ENCODE peak calls at places on chromosome X, in ten cellular contexts. O, H, G, K, F, C, M, W, Q and S are unnamed samples.

GRCh38 chrX:136421338-136421737 is 66.4 kb upstream of the BRS3 start:
- DNase-seq in W (no peak), Q (no peak), O (no peak), F (no peak), K (no peak), G (no peak), H (no peak), C (no peak), M (no peak), S (no peak)

GRCh38 chrX:80807606-80808159 is 2.0 kb downstream of the BRWD3 start:
- DNase-seq in F (no peak), H (no peak), C (no peak), O (no peak), K (no peak), W (no peak), G (no peak), M (no peak), Q (no peak), S (no peak)

GRCh38 chrX:25524150-25524549 is 508.4 kb upstream of the ARX start:
- DNase-seq in C (no peak), K (peak), M (no peak), O (no peak), F (no peak), G (no peak), W (no peak), H (peak), Q (peak), S (no peak)

GRCh38 chrX:6226053-6226645 is 2.5 kb downstream of the NLGN4X start:
- DNase-seq in G (no peak), M (no peak), W (peak), Q (no peak), O (no peak), F (peak), C (peak), H (no peak), K (no peak), S (no peak)

GRCh38 chrX:38868941-38869378 is 67.7 kb downstream of the MID1IP1 start:
- DNase-seq in F (no peak), H (peak), G (no peak), W (peak), O (no peak), C (no peak), M (no peak), Q (no peak), K (peak), S (no peak)

GRCh38 chrX:97374266-97374665 is 490.6 kb downstream of the RPA4 start:
- DNase-seq in O (no peak), G (no peak), Q (no peak), H (no peak), C (no peak), W (no peak), M (no peak), F (no peak), K (no peak), S (no peak)

GRCh38 chrX:108419401-108419800 is 18.8 kb downstream of the COL4A6 start:
- DNase-seq in C (no peak), Q (no peak), H (no peak), G (no peak), O (no peak), F (no peak), W (no peak), K (no peak), M (no peak), S (no peak)

GRCh38 chrX:112587194-112587593 is 92.5 kb downstream of the LHFPL1 start:
- DNase-seq in W (no peak), O (no peak), G (no peak), K (no peak), M (no peak), H (no peak), C (no peak), Q (no peak), F (no peak), S (no peak)

GRCh38 chrX:9465380-9466114 is 689 bp downstream of the TBL1X start:
- DNase-seq in K (no peak), O (no peak), F (peak), M (no peak), Q (peak), C (peak), H (no peak), G (no peak), W (peak), S (no peak)

GRCh38 chrX:70437921-70438665 is 6.5 kb upstream of the DLG3 start:
- DNase-seq in G (no peak), O (no peak), M (no peak), W (no peak), F (no peak), K (no peak), C (no peak), Q (no peak), H (peak), S (no peak)

GRCh38 chrX:43560247-43560946 is 95.7 kb upstream of the MAOA start:
- DNase-seq in H (no peak), K (no peak), Q (no peak), G (no peak), W (no peak), F (no peak), C (no peak), M (no peak), O (no peak), S (no peak)

GRCh38 chrX:6990552-6991193 is 156.8 kb upstream of the STS start:
- DNase-seq in C (no peak), O (no peak), W (no peak), H (no peak), M (no peak), K (no peak), G (no peak), Q (no peak), F (no peak), S (no peak)

GRCh38 chrX:39941332-39941920 is 156.3 kb downstream of the BCOR start:
- DNase-seq in O (no peak), K (peak), M (no peak), W (no peak), Q (no peak), F (no peak), C (no peak), G (no peak), H (no peak), S (no peak)

GRCh38 chrX:19512961-19513360 is 2.3 kb downstream of the MAP3K15 start:
- DNase-seq in G (no peak), O (no peak), C (no peak), H (no peak), K (no peak), F (no peak), Q (no peak), M (no peak), W (no peak), S (no peak)

GRCh38 chrX:13471269-13471668 is 98.1 kb upstream of the EGFL6 start:
- DNase-seq in K (no peak), C (no peak), G (no peak), F (no peak), M (no peak), H (no peak), O (no peak), W (no peak), Q (no peak), S (no peak)

GRCh38 chrX:67555578-67556203 is 11.9 kb downstream of the AR start:
- DNase-seq in O (no peak), G (no peak), Q (peak), K (peak), F (peak), M (no peak), C (peak), H (peak), W (peak), S (no peak)

GRCh38 chrX:134642394-134642793 is 15.9 kb downstream of the PLAC1 start:
- DNase-seq in Q (no peak), M (no peak), G (no peak), O (no peak), W (no peak), C (no peak), F (no peak), K (no peak), H (no peak), S (no peak)

GRCh38 chrX:24498181-24498580 is 33.1 kb downstream of the PDK3 start:
- DNase-seq in G (no peak), C (no peak), O (no peak), Q (peak), H (no peak), F (peak), W (no peak), K (peak), M (no peak), S (peak)

GRCh38 chrX:136755411-136755810 is 25.3 kb downstream of the ARHGEF6 start:
- DNase-seq in Q (no peak), M (no peak), G (no peak), C (no peak), O (no peak), K (no peak), W (no peak), F (no peak), H (no peak), S (no peak)

GRCh38 chrX:64977830-64978229 is 1.6 kb upstream of the ZC4H2 start:
- DNase-seq in H (peak), W (peak), O (no peak), M (no peak), G (no peak), C (no peak), F (no peak), Q (no peak), K (no peak), S (no peak)

GRCh38 chrX:2502668-2503519 is 2.1 kb upstream of the DHRSX start:
- DNase-seq in O (no peak), W (no peak), F (no peak), G (no peak), M (no peak), H (peak), Q (peak), K (peak), C (no peak), S (no peak)

GRCh38 chrX:9561199-9561598 is 96.3 kb downstream of the TBL1X start:
- DNase-seq in C (no peak), O (no peak), H (no peak), F (no peak), K (no peak), M (no peak), G (no peak), Q (no peak), W (no peak), S (no peak)

GRCh38 chrX:13827693-13828092 is 10.8 kb upstream of the GPM6B start:
- DNase-seq in H (no peak), W (peak), K (no peak), C (no peak), M (no peak), F (no peak), G (no peak), Q (no peak), O (no peak), S (no peak)

GRCh38 chrX:22526339-22526738 is 253.6 kb downstream of the CBLL2 start:
- DNase-seq in C (no peak), H (peak), Q (no peak), O (no peak), K (peak), M (no peak), G (peak), W (peak), F (no peak), S (no peak)

DNA sequence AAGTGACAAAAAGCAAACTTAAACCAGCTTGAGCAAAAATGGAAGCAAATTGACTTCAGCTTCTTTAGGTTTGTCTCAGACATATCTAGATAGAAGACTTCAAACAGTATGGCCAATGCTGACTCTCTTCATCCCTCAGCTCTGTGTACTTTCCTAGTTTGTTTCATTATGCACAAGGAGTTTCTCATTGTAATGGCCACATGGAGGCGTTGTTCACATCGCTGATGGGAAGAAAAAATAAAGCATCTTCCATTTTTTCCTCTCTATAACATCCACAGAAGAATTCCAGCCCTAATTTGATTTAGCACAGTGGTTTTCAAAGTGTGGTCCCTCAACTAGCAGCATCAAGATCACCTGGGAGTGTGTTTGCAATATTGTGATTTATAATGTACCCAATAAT is 397.5 kb upstream of the PRKX start:
- DNase-seq in K (no peak), H (no peak), F (no peak), M (no peak), C (no peak), W (no peak), Q (no peak), G (no peak), O (no peak), S (no peak)
- TF ChIP-seq CTCF in K (no peak), H (no peak), F (no peak), M (no peak), C (no peak), W (no peak), Q (no peak), G (no peak), O (no peak), S (no peak)

GRCh38 chrX:129015381-129015780 is 507.9 kb downstream of the SMARCA1 start:
- DNase-seq in F (no peak), K (no peak), G (no peak), O (no peak), C (no peak), W (no peak), M (no peak), H (no peak), Q (no peak), S (no peak)

GRCh38 chrX:129019412-129019811 is 503.9 kb downstream of the SMARCA1 start:
- DNase-seq in F (no peak), C (no peak), O (no peak), W (no peak), H (no peak), G (no peak), M (no peak), Q (no peak), K (no peak), S (no peak)

DNA sequence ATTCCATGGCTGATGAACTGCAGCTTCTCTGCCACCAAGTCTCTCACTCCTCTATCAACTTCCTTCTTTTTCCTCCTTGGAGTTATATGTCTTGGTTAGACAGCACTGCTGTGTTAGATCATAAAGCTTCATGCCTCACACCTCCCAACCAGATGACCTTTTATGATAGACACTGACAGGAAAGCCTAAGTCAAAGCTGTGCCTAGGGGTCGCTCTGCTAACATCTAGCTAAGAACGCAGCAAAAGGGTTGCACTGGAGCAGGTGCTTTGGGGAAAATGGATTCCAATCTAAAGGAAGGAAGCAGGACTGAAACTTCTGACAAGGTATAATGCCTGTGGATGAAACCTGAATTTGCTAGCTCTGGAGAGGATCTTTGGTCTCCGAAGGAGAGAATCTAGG is 509.7 kb downstream of the SMARCA1 start:
- DNase-seq in K (no peak), C (no peak), G (no peak), H (no peak), Q (no peak), F (no peak), M (no peak), W (no peak), O (no peak), S (no peak)
- TF ChIP-seq CTCF in K (no peak), C (no peak), G (no peak), H (no peak), Q (no peak), F (no peak), M (no peak), W (no peak), O (no peak), S (no peak)

DNA sequence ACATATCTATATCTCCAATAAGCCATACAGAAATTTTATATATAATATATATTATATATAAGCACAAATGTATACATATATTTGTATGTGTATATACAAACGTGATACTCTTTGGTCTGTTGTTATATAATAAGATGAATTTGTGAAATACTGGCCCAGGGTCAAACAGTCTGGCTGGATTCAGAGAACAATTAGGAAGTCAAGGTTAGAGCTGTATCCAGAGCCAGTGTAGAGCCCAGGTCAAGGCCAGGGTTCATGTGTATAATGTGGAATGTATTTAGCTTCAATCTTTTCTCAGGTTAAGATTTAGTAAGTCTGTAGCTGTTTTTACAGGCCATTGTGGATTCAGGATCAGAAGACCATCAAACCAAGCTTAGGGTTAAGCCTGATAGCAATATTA is 3.8 kb upstream of the ENOX2 start:
- DNase-seq in G (no peak), Q (no peak), H (no peak), C (no peak), F (no peak), M (no peak), K (no peak), W (no peak), O (no peak), S (no peak)
- TF ChIP-seq CTCF in G (no peak), Q (no peak), H (no peak), C (no peak), F (no peak), M (no peak), K (no peak), W (no peak), O (no peak), S (no peak)

GRCh38 chrX:11724122-11725017 is 33.7 kb upstream of the MSL3 start:
- DNase-seq in M (no peak), H (peak), O (no peak), C (no peak), G (no peak), K (peak), Q (peak), F (peak), W (peak), S (peak)
- TF ChIP-seq CTCF in M (peak), H (peak), O (no peak), C (peak), G (peak), K (peak), Q (peak), F (peak), W (peak), S (peak)

DNA sequence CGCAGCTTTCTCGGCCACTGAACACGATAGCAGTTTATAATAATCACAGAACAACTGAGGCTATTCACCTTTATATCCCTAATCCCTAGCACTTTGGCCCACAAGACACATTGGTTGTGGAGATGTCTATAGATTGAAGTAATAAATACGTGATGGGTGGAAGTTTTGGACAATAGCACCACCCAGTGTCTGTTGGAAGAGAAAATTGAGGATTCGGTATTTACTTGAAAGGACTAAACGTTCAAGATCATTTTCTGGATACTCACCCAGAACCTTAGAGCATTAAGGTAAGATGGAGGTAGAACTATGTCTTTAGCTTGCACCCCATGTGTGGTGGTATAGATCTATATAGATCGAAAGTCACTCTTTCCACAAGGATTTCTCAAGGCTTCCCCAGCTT is 792 bp upstream of the TMSB15A start:
- DNase-seq in M (no peak), C (no peak), H (peak), F (no peak), O (no peak), G (no peak), K (peak), W (peak), Q (no peak), S (no peak)
- TF ChIP-seq CTCF in M (no peak), C (peak), H (peak), F (no peak), O (no peak), G (peak), K (peak), W (no peak), Q (no peak), S (no peak)

GRCh38 chrX:21383546-21383945 is 9.3 kb downstream of the CNKSR2 start:
- DNase-seq in C (no peak), F (no peak), G (no peak), K (no peak), H (no peak), M (no peak), O (no peak), Q (no peak), W (no peak), S (no peak)

GRCh38 chrX:21384178-21384577 is 10.0 kb downstream of the CNKSR2 start:
- DNase-seq in O (no peak), H (no peak), W (no peak), M (no peak), K (no peak), F (no peak), Q (no peak), C (no peak), G (no peak), S (no peak)

GRCh38 chrX:21382715-21383114 is 8.5 kb downstream of the CNKSR2 start:
- DNase-seq in C (no peak), H (no peak), F (no peak), O (no peak), M (no peak), W (no peak), Q (no peak), K (no peak), G (no peak), S (no peak)
- TF ChIP-seq CTCF in C (peak), H (no peak), F (peak), O (no peak), M (peak), W (peak), Q (peak), K (peak), G (no peak), S (peak)

GRCh38 chrX:151753313-151754041 is 18.9 kb downstream of the CNGA2 start:
- DNase-seq in F (peak), O (no peak), K (peak), W (peak), H (peak), Q (peak), M (no peak), G (no peak), C (peak), S (no peak)
- TF ChIP-seq CTCF in F (peak), O (no peak), K (peak), W (peak), H (peak), Q (peak), M (no peak), G (peak), C (peak), S (no peak)